ENCODE peak calls at places on chromosomes 1 and 21, in ten cellular contexts. J is DND-41; Z is CD8-positive, alpha-beta T cell; O is Peyer's patch; K is naive thymus-derived CD4-positive, alpha-beta T cell; X is body of pancreas; Y is ovary; R is astrocyte of the spinal cord; Q is cardiac fibroblast; G is transverse colon. U is an unnamed sample.

GRCh38 chr1:22700121-22700520 is 10.5 kb upstream of the EPHB2 start:
- DNase-seq in J (no peak), R (no peak), O (no peak), X (no peak), Y (no peak), G (no peak), K (no peak), Q (no peak), Z (no peak), U (no peak)

GRCh38 chr1:44592208-44593145 is 81.8 kb downstream of the TMEM53 start:
- DNase-seq in O (no peak), X (no peak), Q (no peak), K (no peak), G (no peak), R (no peak), Z (no peak), J (no peak), Y (no peak), U (no peak)

GRCh38 chr1:113198806-113199205 is 125.8 kb downstream of the LRIG2 start:
- DNase-seq in G (no peak), X (no peak), Y (no peak), R (no peak), K (no peak), J (no peak), Z (no peak), Q (no peak), O (no peak), U (no peak)

GRCh38 chr1:200362421-200362820 is 47.4 kb downstream of the ZNF281 start:
- DNase-seq in Q (no peak), Z (no peak), Y (no peak), O (no peak), X (no peak), J (no peak), G (no peak), R (no peak), K (no peak), U (no peak)

GRCh38 chr1:247332215-247332900 is 691 bp upstream of the ZNF496 start:
- DNase-seq in Q (peak), Y (peak), J (peak), K (peak), Z (peak), X (peak), O (peak), R (peak), G (peak), U (peak)

GRCh38 chr1:2158272-2158671 is 36.3 kb downstream of the FAAP20 start:
- DNase-seq in K (no peak), G (no peak), O (no peak), Z (no peak), J (no peak), X (no peak), Q (peak), Y (no peak), R (no peak), U (no peak)

GRCh38 chr1:59604191-59604590 is 210.6 kb upstream of the HOOK1 start:
- DNase-seq in Z (no peak), R (peak), K (no peak), J (no peak), Y (no peak), G (no peak), Q (no peak), X (no peak), O (no peak), U (no peak)

GRCh38 chr1:5950994-5951749 is 41.1 kb downstream of the NPHP4 start:
- DNase-seq in Q (no peak), G (no peak), X (no peak), J (no peak), R (no peak), K (no peak), Y (no peak), Z (no peak), O (no peak), U (no peak)

GRCh38 chr1:2378441-2378851 is 12.9 kb downstream of the MORN1 start:
- DNase-seq in K (peak), Q (no peak), O (no peak), Z (no peak), G (peak), R (no peak), X (no peak), Y (peak), J (no peak), U (no peak)

GRCh38 chr1:57470028-57470427 is 46.2 kb upstream of the DAB1 start:
- DNase-seq in Q (peak), G (no peak), R (peak), K (no peak), Y (no peak), Z (no peak), J (no peak), X (no peak), O (no peak), U (no peak)

GRCh38 chr1:67945733-67946374 is 104.6 kb downstream of the DIRAS3 start:
- DNase-seq in K (no peak), J (no peak), X (no peak), O (no peak), Q (peak), Z (no peak), Y (peak), R (peak), G (no peak), U (no peak)

GRCh38 chr1:176517484-176517883 is 54.5 kb downstream of the PAPPA2 start:
- DNase-seq in J (peak), G (no peak), K (no peak), R (peak), Z (no peak), X (no peak), Q (no peak), O (no peak), Y (no peak), U (no peak)

GRCh38 chr1:52554267-52554640 is 1.4 kb upstream of the TUT4 start:
- DNase-seq in X (no peak), G (no peak), Y (no peak), Z (no peak), O (no peak), R (no peak), Q (no peak), K (no peak), J (no peak), U (no peak)

GRCh38 chr1:6447818-6448748 is 17.9 kb downstream of the TNFRSF25 start:
- DNase-seq in Z (peak), Q (no peak), R (no peak), K (peak), G (peak), O (peak), Y (no peak), X (no peak), J (no peak), U (no peak)

GRCh38 chr1:206582537-206583460 is 29.5 kb downstream of the EIF2D start:
- DNase-seq in O (no peak), X (no peak), J (no peak), Y (no peak), R (no peak), Q (no peak), Z (no peak), G (no peak), K (peak), U (no peak)

GRCh38 chr1:63322944-63323865 is 838 bp downstream of the FOXD3 start:
- DNase-seq in G (peak), R (no peak), X (no peak), Q (peak), J (no peak), K (no peak), Y (no peak), O (no peak), Z (peak), U (no peak)

GRCh38 chr1:179146916-179147315 is 65.0 kb downstream of the TOR3A start:
- DNase-seq in G (no peak), Q (no peak), O (no peak), X (no peak), K (no peak), Z (no peak), R (no peak), Y (no peak), J (no peak), U (no peak)

GRCh38 chr1:8217011-8217711 is 100.8 kb upstream of the SLC45A1 start:
- DNase-seq in X (peak), Q (peak), R (no peak), K (no peak), Y (peak), J (no peak), G (peak), Z (peak), O (no peak), U (peak)

GRCh38 chr1:215899901-215900300 is 332.8 kb downstream of the KCTD3 start:
- DNase-seq in Q (no peak), K (no peak), O (no peak), J (no peak), X (no peak), Y (no peak), Z (no peak), R (no peak), G (no peak), U (no peak)

GRCh38 chr1:231584117-231584516 is 42.5 kb upstream of the DISC1 start:
- DNase-seq in X (no peak), Y (no peak), O (no peak), R (peak), Z (no peak), G (no peak), J (no peak), Q (peak), K (no peak), U (no peak)

GRCh38 chr1:29239142-29239541 is 2.8 kb downstream of the PTPRU start:
- DNase-seq in Q (peak), Z (no peak), J (no peak), Y (no peak), O (no peak), R (no peak), X (no peak), K (no peak), G (no peak), U (no peak)

GRCh38 chr1:228647523-228648444 is 87.5 kb upstream of the RHOU start:
- DNase-seq in G (peak), O (no peak), Y (peak), R (peak), X (peak), Q (peak), J (peak), K (no peak), Z (peak), U (peak)

GRCh38 chr1:57089855-57090254 is 124.0 kb upstream of the C8B start:
- DNase-seq in K (no peak), J (no peak), X (no peak), Q (peak), R (no peak), G (no peak), O (no peak), Z (no peak), Y (no peak), U (no peak)

GRCh38 chr1:231278100-231278790 is 37.2 kb downstream of the GNPAT start:
- DNase-seq in R (no peak), K (no peak), X (peak), Z (no peak), J (no peak), Q (peak), Y (no peak), G (no peak), O (no peak), U (peak)

GRCh38 chr1:224929335-224930237 is at the start of gene DNAH14:
- DNase-seq in Y (peak), J (peak), G (peak), R (peak), Z (no peak), O (no peak), X (peak), K (no peak), Q (peak), U (peak)

GRCh38 chr1:1906185-1907097 is 8.6 kb upstream of the CALML6 start:
- DNase-seq in G (peak), Y (peak), O (peak), K (peak), J (no peak), Q (peak), X (peak), R (peak), Z (peak), U (peak)

GRCh38 chr1:43366601-43367025 is 1.2 kb downstream of the ELOVL1 start:
- DNase-seq in G (no peak), O (no peak), J (no peak), X (no peak), K (no peak), R (no peak), Q (no peak), Y (no peak), Z (no peak), U (no peak)

GRCh38 chr1:53060580-53060979 is 1.4 kb upstream of the PODN start:
- DNase-seq in R (peak), G (no peak), Z (no peak), K (no peak), O (no peak), Y (peak), X (no peak), Q (peak), J (no peak), U (no peak)

GRCh38 chr1:205917466-205918248 is 25.6 kb downstream of the SLC26A9 start:
- DNase-seq in Q (no peak), G (no peak), O (no peak), Z (no peak), Y (no peak), R (no peak), J (no peak), X (peak), K (no peak), U (no peak)

GRCh38 chr1:20555758-20556120 is 3.4 kb downstream of the FAM43B start:
- DNase-seq in K (no peak), Z (no peak), G (no peak), R (no peak), X (no peak), J (no peak), O (no peak), Y (no peak), Q (no peak), U (no peak)

GRCh38 chr1:241156231-241156965 is 200.6 kb downstream of the RGS7 start:
- DNase-seq in X (peak), G (peak), J (no peak), Y (no peak), Q (no peak), Z (no peak), R (peak), O (no peak), K (no peak), U (no peak)

GRCh38 chr1:232143315-232143886 is 486.5 kb downstream of the SIPA1L2 start:
- DNase-seq in Y (no peak), X (no peak), O (no peak), Q (peak), R (peak), Z (no peak), G (no peak), J (no peak), K (no peak), U (no peak)

GRCh38 chr1:106721779-106722178 is 334.7 kb upstream of the PRMT6 start:
- DNase-seq in K (no peak), J (no peak), O (no peak), R (no peak), Z (no peak), X (no peak), Q (no peak), Y (no peak), G (no peak), U (no peak)

DNA sequence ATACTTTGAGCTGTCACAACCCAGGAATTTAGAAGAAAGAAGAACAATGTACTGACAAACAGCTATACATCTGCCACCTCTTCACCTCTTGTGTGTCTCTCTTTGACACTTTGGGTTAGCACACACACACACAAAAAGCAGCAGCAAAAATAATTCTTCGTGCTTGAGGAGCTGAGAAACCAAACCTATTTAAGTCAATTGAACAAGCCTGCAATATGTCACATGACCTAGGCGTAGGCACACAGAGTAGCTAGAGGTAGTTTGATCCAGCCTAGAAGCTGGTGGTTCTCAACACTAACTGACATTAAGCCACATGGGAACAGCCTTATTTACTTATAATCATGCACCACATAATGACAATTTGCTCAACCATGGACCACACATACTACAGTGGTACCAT is 32.3 kb downstream of the RRAGC start:
- DNase-seq in G (no peak), O (no peak), Y (no peak), R (no peak), K (no peak), X (no peak), J (no peak), Q (no peak), Z (no peak), U (no peak)
- H3K4me3 ChIP-seq in G (no peak), O (no peak), Y (no peak), R (no peak), K (no peak), X (no peak), J (no peak), Q (no peak), Z (no peak), U (no peak)

GRCh38 chr1:45914836-45915235 is 111.4 kb downstream of the MAST2 start:
- DNase-seq in Y (no peak), X (no peak), O (no peak), Q (no peak), G (no peak), R (no peak), Z (no peak), J (no peak), K (no peak), U (no peak)

GRCh38 chr1:45913183-45913924 is 109.9 kb downstream of the MAST2 start:
- DNase-seq in J (no peak), K (no peak), Q (peak), Y (peak), R (peak), Z (no peak), O (no peak), X (no peak), G (peak), U (no peak)

GRCh38 chr1:45908613-45909140 is 105.3 kb downstream of the MAST2 start:
- DNase-seq in O (no peak), X (no peak), Z (no peak), G (no peak), Q (no peak), R (no peak), J (no peak), K (no peak), Y (no peak), U (no peak)

GRCh38 chr1:45911634-45912033 is 108.2 kb downstream of the MAST2 start:
- DNase-seq in K (no peak), Z (no peak), R (no peak), Q (no peak), G (no peak), J (no peak), O (no peak), X (no peak), Y (no peak), U (no peak)

GRCh38 chr1:45913925-45914501 is 110.6 kb downstream of the MAST2 start:
- DNase-seq in X (no peak), Q (peak), Z (no peak), J (no peak), K (no peak), R (no peak), O (no peak), Y (no peak), G (peak), U (no peak)
- H3K4me3 ChIP-seq in X (no peak), Q (no peak), Z (no peak), J (no peak), K (no peak), R (no peak), O (no peak), Y (no peak), G (peak), U (peak)

GRCh38 chr21:39451332-39452206 is at the start of gene SH3BGR:
- DNase-seq in K (no peak), Y (no peak), X (peak), J (no peak), Z (no peak), Q (peak), O (no peak), R (no peak), G (no peak), U (peak)

GRCh38 chr21:39452207-39452964 is 616 bp downstream of the SH3BGR start:
- DNase-seq in G (no peak), R (peak), Y (no peak), Z (no peak), O (no peak), Q (peak), K (no peak), J (no peak), X (no peak), U (no peak)

GRCh38 chr21:39452965-39453332 is 1.2 kb downstream of the SH3BGR start:
- DNase-seq in J (no peak), O (no peak), R (no peak), Z (no peak), X (no peak), K (no peak), Y (no peak), G (no peak), Q (no peak), U (peak)

GRCh38 chr21:39454949-39455668 is 3.3 kb downstream of the SH3BGR start:
- DNase-seq in Q (no peak), X (no peak), J (no peak), Z (no peak), O (no peak), G (no peak), R (no peak), Y (no peak), K (no peak), U (peak)

DNA sequence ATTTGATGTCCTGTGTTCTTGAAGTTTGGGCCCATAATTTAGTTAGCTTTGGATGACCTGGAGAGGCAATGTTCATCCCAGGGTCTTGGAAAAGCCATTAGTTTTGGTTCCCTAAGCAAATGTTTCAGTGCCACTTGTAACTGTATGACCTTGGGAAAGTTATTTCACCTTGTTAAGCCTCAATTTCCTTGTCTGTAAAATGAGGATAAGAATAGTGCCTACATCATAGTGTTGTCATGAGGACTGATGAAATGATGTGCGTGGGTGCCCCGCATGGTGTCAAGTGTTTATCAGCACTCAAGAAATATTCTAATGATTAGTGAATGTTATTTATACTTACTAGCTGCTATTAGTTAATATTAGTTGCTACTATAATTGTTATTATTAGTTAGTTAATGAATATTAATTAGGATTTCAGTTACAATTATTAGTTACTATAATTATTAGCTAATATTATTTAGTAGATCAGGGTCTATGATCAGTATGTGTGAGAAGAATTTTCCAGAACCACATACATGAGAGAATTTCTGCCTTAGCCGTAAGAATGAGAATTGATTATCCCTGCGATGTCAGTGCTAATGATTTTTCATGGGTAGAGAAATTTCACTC is 1.9 kb downstream of the SH3BGR start:
- DNase-seq in Z (no peak), Y (no peak), R (no peak), J (no peak), O (no peak), Q (no peak), K (no peak), G (no peak), X (no peak), U (no peak)
- H3K4me3 ChIP-seq in Z (no peak), Y (no peak), R (no peak), J (no peak), O (no peak), Q (no peak), K (no peak), G (no peak), X (no peak), U (peak)

DNA sequence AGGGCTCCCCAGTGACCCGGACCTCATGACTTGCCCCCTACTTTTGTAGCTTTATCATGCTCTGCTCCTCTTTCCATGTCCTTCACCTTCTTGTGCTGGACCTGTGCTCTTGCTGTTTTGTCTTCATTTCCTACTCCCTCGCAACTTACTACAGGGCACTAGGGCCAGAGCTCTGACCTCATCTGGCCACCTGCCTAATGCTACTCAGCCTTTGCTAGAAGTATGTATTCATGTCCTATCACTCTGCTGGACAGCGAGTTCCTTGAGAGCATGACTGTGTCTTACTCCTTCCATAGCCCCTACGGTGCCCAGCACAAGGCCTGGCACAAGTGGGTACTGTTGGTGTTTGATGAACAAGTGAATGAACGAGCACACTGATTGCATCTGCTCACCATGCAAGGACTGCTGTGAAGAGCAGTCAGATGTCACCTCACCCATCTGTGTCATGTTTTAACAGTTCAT is 1.9 kb downstream of the MTFR1L start:
- DNase-seq in J (no peak), Y (peak), R (no peak), Q (peak), O (no peak), K (no peak), G (no peak), Z (no peak), X (peak), U (no peak)
- H3K4me3 ChIP-seq in J (peak), Y (no peak), R (no peak), Q (no peak), O (peak), K (peak), G (peak), Z (no peak), X (no peak), U (peak)

DNA sequence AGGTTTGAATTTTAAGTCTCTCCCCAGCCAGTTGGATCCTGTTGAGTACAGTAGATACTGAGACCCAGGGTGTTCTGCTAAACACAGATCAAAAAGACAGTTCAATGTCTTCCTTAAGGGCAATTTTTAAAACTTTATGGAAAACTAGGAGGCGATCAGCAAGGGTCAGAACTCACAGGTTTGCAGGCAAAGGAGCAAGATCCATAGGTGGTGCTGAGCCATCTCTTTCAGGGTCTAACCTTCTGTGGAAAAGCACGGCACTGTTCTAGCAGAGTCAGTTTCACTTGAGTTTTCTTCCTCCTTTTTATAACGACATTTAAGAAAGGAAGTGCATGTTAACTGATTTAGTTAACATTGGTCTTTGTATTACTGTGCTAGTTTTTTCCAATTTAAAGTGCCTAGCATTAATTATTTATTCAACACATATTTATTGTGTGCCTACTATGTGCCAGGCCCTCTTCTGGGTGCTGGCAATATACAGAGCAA is at the start of gene CD84:
- DNase-seq in R (no peak), J (peak), Y (no peak), K (no peak), O (peak), Z (no peak), Q (no peak), X (no peak), G (no peak), U (no peak)
- H3K4me3 ChIP-seq in R (no peak), J (peak), Y (no peak), K (peak), O (peak), Z (peak), Q (no peak), X (no peak), G (peak), U (no peak)

U was measured in heart left ventricle.